ENCODE peak calls at places on chromosomes 2 and 18, in four cellular contexts. One of them, this sample, is unnamed.

GRCh38 chr2:112520234-112520783 is 22.0 kb upstream of the POLR1B start:
- DNase-seq in NCI-H1092 treated with DMSO at 0.1 percent for 48 hours: no peak
- DNase-seq in right lobe of liver: no peak
- DNase-seq in effector CD4-positive, alpha-beta T cell: no peak
- DNase-seq in this sample: no peak

GRCh38 chr2:59237311-59237710 is 996.2 kb upstream of the FANCL start:
- DNase-seq in NCI-H1092 treated with DMSO at 0.1 percent for 48 hours: no peak
- DNase-seq in right lobe of liver: no peak
- DNase-seq in effector CD4-positive, alpha-beta T cell: no peak
- DNase-seq in this sample: no peak

GRCh38 chr2:20665261-20666113 is 1.5 kb upstream of the GDF7 start:
- DNase-seq in NCI-H1092 treated with DMSO at 0.1 percent for 48 hours: no peak
- DNase-seq in right lobe of liver: no peak
- DNase-seq in effector CD4-positive, alpha-beta T cell: no peak
- DNase-seq in this sample: no peak

GRCh38 chr2:25473758-25474335 is 132.1 kb upstream of the DNMT3A start:
- DNase-seq in NCI-H1092 treated with DMSO at 0.1 percent for 48 hours: peak; percentile 78
- DNase-seq in right lobe of liver: no peak
- DNase-seq in effector CD4-positive, alpha-beta T cell: no peak
- DNase-seq in this sample: no peak

GRCh38 chr2:27117995-27118524 is 868 bp downstream of the CGREF1 start:
- DNase-seq in NCI-H1092 treated with DMSO at 0.1 percent for 48 hours: no peak
- DNase-seq in right lobe of liver: no peak
- DNase-seq in effector CD4-positive, alpha-beta T cell: no peak
- DNase-seq in this sample: no peak

GRCh38 chr18:4020026-4020425 is 435.1 kb downstream of the DLGAP1 start:
- DNase-seq in NCI-H1092 treated with DMSO at 0.1 percent for 48 hours: no peak
- DNase-seq in right lobe of liver: no peak
- DNase-seq in effector CD4-positive, alpha-beta T cell: no peak
- DNase-seq in this sample: no peak

GRCh38 chr2:26754972-26755670 is 9.0 kb upstream of the SLC35F6 start:
- DNase-seq in NCI-H1092 treated with DMSO at 0.1 percent for 48 hours: peak; percentile 11
- DNase-seq in right lobe of liver: no peak
- DNase-seq in effector CD4-positive, alpha-beta T cell: no peak
- DNase-seq in this sample: no peak

GRCh38 chr18:48896875-48897511 is 53.8 kb downstream of the SMAD7 start:
- DNase-seq in NCI-H1092 treated with DMSO at 0.1 percent for 48 hours: no peak
- DNase-seq in right lobe of liver: peak; percentile 61
- DNase-seq in effector CD4-positive, alpha-beta T cell: no peak
- DNase-seq in this sample: no peak

GRCh38 chr18:37409870-37410269 is 155.7 kb downstream of the CELF4 start:
- DNase-seq in NCI-H1092 treated with DMSO at 0.1 percent for 48 hours: no peak
- DNase-seq in right lobe of liver: no peak
- DNase-seq in effector CD4-positive, alpha-beta T cell: no peak
- DNase-seq in this sample: no peak

GRCh38 chr2:67389286-67389685 is 7.8 kb upstream of the ETAA1 start:
- DNase-seq in NCI-H1092 treated with DMSO at 0.1 percent for 48 hours: no peak
- DNase-seq in right lobe of liver: no peak
- DNase-seq in effector CD4-positive, alpha-beta T cell: no peak
- DNase-seq in this sample: no peak

GRCh38 chr2:237692601-237693079 is 65.3 kb downstream of the LRRFIP1 start:
- DNase-seq in NCI-H1092 treated with DMSO at 0.1 percent for 48 hours: no peak
- DNase-seq in right lobe of liver: no peak
- DNase-seq in effector CD4-positive, alpha-beta T cell: peak; percentile 13
- DNase-seq in this sample: no peak

GRCh38 chr2:149645391-149645790 is 57.8 kb upstream of the MMADHC start:
- DNase-seq in NCI-H1092 treated with DMSO at 0.1 percent for 48 hours: no peak
- DNase-seq in right lobe of liver: no peak
- DNase-seq in effector CD4-positive, alpha-beta T cell: no peak
- DNase-seq in this sample: no peak

GRCh38 chr2:200025717-200026116 is 70.3 kb downstream of the MAIP1 start:
- DNase-seq in NCI-H1092 treated with DMSO at 0.1 percent for 48 hours: no peak
- DNase-seq in right lobe of liver: no peak
- DNase-seq in effector CD4-positive, alpha-beta T cell: no peak
- DNase-seq in this sample: no peak

GRCh38 chr2:194328456-194328855 is 1328.6 kb upstream of the SLC39A10 start:
- DNase-seq in NCI-H1092 treated with DMSO at 0.1 percent for 48 hours: no peak
- DNase-seq in right lobe of liver: no peak
- DNase-seq in effector CD4-positive, alpha-beta T cell: no peak
- DNase-seq in this sample: no peak

GRCh38 chr2:232940724-232941123 is 70.7 kb downstream of the SNORC start:
- DNase-seq in NCI-H1092 treated with DMSO at 0.1 percent for 48 hours: no peak
- DNase-seq in right lobe of liver: no peak
- DNase-seq in effector CD4-positive, alpha-beta T cell: no peak
- DNase-seq in this sample: no peak

GRCh38 chr2:144438722-144439508 is 81.0 kb downstream of the ZEB2 start:
- DNase-seq in NCI-H1092 treated with DMSO at 0.1 percent for 48 hours: peak; percentile 30
- DNase-seq in right lobe of liver: no peak
- DNase-seq in effector CD4-positive, alpha-beta T cell: no peak
- DNase-seq in this sample: no peak

GRCh38 chr18:76451475-76452331 is 43.3 kb downstream of the ZNF516 start:
- DNase-seq in NCI-H1092 treated with DMSO at 0.1 percent for 48 hours: peak; percentile 60
- DNase-seq in right lobe of liver: no peak
- DNase-seq in effector CD4-positive, alpha-beta T cell: no peak
- DNase-seq in this sample: no peak

GRCh38 chr2:204110250-204111183 is 174.0 kb downstream of the ICOS start:
- DNase-seq in NCI-H1092 treated with DMSO at 0.1 percent for 48 hours: no peak
- DNase-seq in right lobe of liver: no peak
- DNase-seq in effector CD4-positive, alpha-beta T cell: peak; percentile 22
- DNase-seq in this sample: peak; percentile 27

GRCh38 chr2:56448999-56449431 is 265.2 kb downstream of the CCDC85A start:
- DNase-seq in NCI-H1092 treated with DMSO at 0.1 percent for 48 hours: no peak
- DNase-seq in right lobe of liver: peak; percentile 85
- DNase-seq in effector CD4-positive, alpha-beta T cell: no peak
- DNase-seq in this sample: no peak